ENCODE peak calls at places on chromosomes 7 and 10, in eight cellular contexts. K is K562, A is mammary epithelial cell, V is MM.1S, M is GM23248, J is GM12878, B is IMR-90, G is kidney. Y is an unnamed sample.
A peak's percentile ranks its signal among the peaks of the same experiment; 100 is the strongest.

GRCh38 chr7:155918720-155919399 is 106.6 kb upstream of the SHH start:
- DNase-seq in M (peak; percentile 17), A (peak; percentile 84), B (peak; percentile 95), K (no peak), J (no peak), G (peak; percentile 94), V (no peak), Y (no peak)

GRCh38 chr10:36351159-36351558 is 709.1 kb upstream of the FZD8 start:
- DNase-seq in A (no peak), K (no peak), G (no peak), B (no peak), J (no peak), M (no peak), V (no peak), Y (peak; percentile 61)

GRCh38 chr10:101827919-101828600 is 9.8 kb upstream of the OGA start:
- DNase-seq in K (peak; percentile 1), J (no peak), G (no peak), M (no peak), B (no peak), A (no peak), V (no peak), Y (no peak)

GRCh38 chr10:103602852-103603155 is 109.3 kb downstream of the NEURL1 start:
- DNase-seq in J (no peak), K (no peak), M (no peak), B (no peak), A (no peak), G (no peak), V (no peak), Y (no peak)

GRCh38 chr10:116671274-116671926 is 50.6 kb downstream of the PNLIPRP2 start:
- DNase-seq in K (no peak), A (peak; percentile 56), J (no peak), V (no peak), M (peak; percentile 68), G (no peak), B (peak; percentile 68), Y (no peak)

GRCh38 chr7:75732764-75733630 is 5.7 kb downstream of the HIP1 start:
- DNase-seq in A (peak; percentile 84), G (peak; percentile 76), K (peak; percentile 58), V (no peak), M (peak; percentile 97), B (peak; percentile 91), J (no peak), Y (peak; percentile 81)

GRCh38 chr10:13745271-13745670 is 158.5 kb downstream of the PRPF18 start:
- DNase-seq in K (no peak), J (no peak), A (no peak), G (no peak), B (no peak), V (no peak), M (no peak), Y (no peak)

GRCh38 chr7:43516581-43517342 is 66.1 kb upstream of the STK17A start:
- DNase-seq in V (no peak), K (no peak), M (no peak), A (peak; percentile 89), B (no peak), J (peak; percentile 48), G (no peak), Y (no peak)

GRCh38 chr7:80918909-80919721 is at the start of gene SEMA3C:
- DNase-seq in K (peak; percentile 79), B (peak; percentile 94), M (peak; percentile 99), A (peak; percentile 97), V (peak; percentile 86), G (peak; percentile 96), J (no peak), Y (peak; percentile 98)
- H3K9ac ChIP-seq in K (peak within 1 kb of the TSS; percentile 73), B (peak within 1 kb of the TSS; percentile 80), M (peak within 1 kb of the TSS; percentile 83), A (peak within 1 kb of the TSS; percentile 98), V (peak within 1 kb of the TSS; percentile 10), G (peak within 1 kb of the TSS; percentile 43), J (no peak within 1 kb of the TSS), Y (peak within 1 kb of the TSS; percentile 97)

GRCh38 chr7:5557920-5558401 is 134.3 kb upstream of the TNRC18 start:
- DNase-seq in V (peak; percentile 19), K (peak; percentile 47), B (peak; percentile 11), M (peak; percentile 76), G (peak; percentile 93), J (peak; percentile 67), A (peak; percentile 41), Y (peak; percentile 19)
- H3K4me1 ChIP-seq in V (peaks cover 31% of the 10 kb centered on the region), K (peaks cover 49% of the 10 kb centered on the region), B (peaks cover 24% of the 10 kb centered on the region), M (peaks cover 34% of the 10 kb centered on the region), G (peaks cover 35% of the 10 kb centered on the region), J (peaks cover 39% of the 10 kb centered on the region), A (peaks cover 51% of the 10 kb centered on the region), Y (peaks cover 40% of the 10 kb centered on the region)

DNA sequence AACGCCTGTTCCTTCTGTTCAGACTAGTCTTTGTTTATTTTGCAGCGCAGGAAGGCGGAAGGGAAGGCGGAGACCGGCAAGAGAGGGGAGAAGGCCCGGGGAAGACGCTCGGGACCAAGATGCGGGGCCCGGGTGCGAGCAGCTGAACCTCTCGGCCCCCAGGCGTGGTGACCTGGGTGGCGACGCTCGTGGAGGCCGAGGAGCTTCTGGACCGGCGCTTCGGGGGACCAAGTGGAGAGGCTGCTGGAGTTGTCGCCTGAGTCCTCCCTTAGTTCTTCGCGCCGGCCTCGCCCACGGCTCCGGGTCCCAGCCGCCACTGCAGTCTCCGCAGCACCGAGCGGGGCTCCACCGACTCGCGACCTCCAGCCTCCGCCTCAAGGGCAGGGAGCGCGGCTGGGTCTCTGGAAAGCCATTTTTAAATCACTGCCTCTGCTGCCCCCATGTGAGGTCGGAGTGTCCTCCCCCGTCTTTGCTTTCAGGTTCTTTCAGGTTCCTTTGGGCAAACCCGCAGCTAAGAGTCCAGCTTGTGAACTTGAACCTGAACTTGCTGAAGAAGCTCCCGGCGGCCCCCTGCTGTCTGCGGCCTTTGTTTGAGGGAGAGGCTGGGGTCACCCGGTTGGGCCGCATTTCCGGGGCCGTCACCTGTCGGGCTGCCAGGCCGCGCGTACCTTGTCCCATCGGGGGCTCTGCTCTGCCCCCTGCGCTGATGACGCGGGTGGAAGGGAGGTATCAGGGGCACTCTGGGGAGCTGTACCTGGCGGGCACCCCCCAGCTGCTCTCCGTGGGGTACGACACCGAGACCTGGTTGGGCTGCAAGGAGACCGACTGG is 136.0 kb downstream of the KIF20B start:
- DNase-seq in B (peak; percentile 8), A (no peak), K (no peak), V (peak; percentile 34), J (no peak), M (peak; percentile 43), G (peak; percentile 75), Y (peak; percentile 25)
- H3K4me3 ChIP-seq in B (peak overlapping the region; percentile 47), A (peak overlapping the region; percentile 34), K (peak overlapping the region; percentile 12), V (peak overlapping the region; percentile 71), J (peak overlapping the region; percentile 59), M (peak overlapping the region; percentile 70), G (peak overlapping the region; percentile 80), Y (peak overlapping the region; percentile 84)

DNA sequence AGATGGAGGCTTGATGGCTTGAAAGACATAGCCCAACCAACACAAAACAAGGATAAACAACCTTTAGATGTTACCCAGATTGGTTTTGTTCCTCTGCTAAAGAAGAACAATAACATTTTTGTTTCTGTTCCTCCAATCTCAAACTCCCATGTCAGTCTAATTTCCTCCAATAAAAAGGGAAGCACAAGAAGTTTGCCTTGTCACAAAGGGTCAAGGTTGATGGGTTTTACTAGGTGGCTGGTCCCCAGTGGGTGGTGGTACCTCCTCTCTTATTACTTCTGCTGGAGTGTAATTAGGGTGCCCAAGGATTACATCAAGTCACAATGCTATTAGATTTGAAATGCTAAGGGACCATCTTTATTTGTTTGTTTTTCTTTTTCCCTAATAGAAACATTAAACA is 78.2 kb upstream of the AOAH start:
- DNase-seq in V (no peak), J (no peak), M (no peak), K (no peak), G (no peak), B (no peak), A (no peak), Y (no peak)
- H3K9ac ChIP-seq in V (no peak overlapping the region), J (no peak overlapping the region), M (no peak overlapping the region), K (no peak overlapping the region), G (no peak overlapping the region), B (no peak overlapping the region), A (no peak overlapping the region), Y (no peak overlapping the region)

DNA sequence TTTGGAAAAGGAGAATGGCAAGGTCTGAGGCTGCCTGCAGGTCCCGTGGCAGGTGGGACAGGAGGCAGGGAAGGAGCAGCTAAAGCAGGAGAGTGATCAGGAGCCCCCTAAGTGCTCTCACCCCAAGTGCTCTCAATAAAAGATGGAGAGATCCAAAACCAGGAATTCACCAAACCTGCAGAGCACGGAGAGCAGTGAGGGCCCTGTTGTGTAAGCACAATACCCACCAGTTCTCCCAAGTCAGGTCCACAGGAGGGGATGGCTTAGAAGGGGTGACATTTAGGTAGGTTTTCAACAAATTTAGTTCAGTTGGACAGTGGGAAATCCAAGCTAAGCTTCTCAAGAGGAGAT is 40.8 kb downstream of the GNA12 start:
- DNase-seq in G (no peak), B (no peak), A (no peak), M (no peak), K (no peak), J (no peak), V (no peak), Y (no peak)
- H3K4me1 ChIP-seq in G (peaks cover 6% of the 10 kb centered on the region), B (peaks cover 28% of the 10 kb centered on the region), A (peaks cover 13% of the 10 kb centered on the region), M (peaks cover 40% of the 10 kb centered on the region), K (peaks cover 28% of the 10 kb centered on the region), J (peaks cover 8% of the 10 kb centered on the region), V (no peaks in the 10 kb centered on the region), Y (peaks cover 65% of the 10 kb centered on the region)

DNA sequence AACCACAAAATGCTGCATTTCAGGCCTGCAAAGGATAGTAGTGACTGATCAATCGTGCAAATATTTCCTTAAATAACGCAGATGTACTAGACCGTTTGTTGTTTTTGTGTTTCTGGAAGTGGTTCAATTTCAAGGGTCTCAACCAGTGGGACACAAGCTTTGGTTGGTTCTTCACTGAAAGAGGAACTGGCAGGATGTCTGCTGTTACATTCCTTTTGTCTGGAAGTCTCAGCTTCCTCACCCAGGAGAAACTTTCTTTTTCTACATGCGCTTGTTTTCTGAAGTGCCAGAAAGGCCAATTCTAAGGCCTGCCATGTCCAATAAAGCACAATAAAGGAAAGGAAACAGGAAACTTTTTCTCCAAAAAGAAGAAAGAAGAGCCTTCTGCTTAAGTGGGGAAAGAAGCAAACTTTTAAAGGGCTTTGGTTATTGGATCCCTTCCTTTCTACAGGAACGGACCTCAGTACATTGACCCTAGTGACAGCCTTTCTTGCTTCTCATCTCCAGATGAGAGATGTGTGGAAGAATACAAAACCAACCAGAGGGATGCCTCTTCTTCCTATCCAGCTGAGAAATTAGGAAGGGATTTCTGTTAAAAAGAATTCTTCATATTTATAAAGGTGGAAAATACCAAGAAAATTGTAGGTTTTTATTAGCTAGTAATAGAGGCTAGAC is 4.2 kb downstream of the DKK1 start:
- DNase-seq in J (no peak), G (no peak), V (no peak), A (peak; percentile 31), K (no peak), M (peak; percentile 48), B (peak; percentile 68), Y (peak; percentile 61)
- H3K4me3 ChIP-seq in J (no peak overlapping the region), G (no peak overlapping the region), V (no peak overlapping the region), A (no peak overlapping the region), K (no peak overlapping the region), M (peak overlapping the region; percentile 92), B (peak overlapping the region; percentile 25), Y (peak overlapping the region; percentile 94)

GRCh38 chr10:4691776-4692175 is 134.2 kb upstream of the AKR1E2 start:
- DNase-seq in G (no peak), J (no peak), V (no peak), M (peak; percentile 33), K (no peak), A (peak; percentile 66), B (peak; percentile 66), Y (peak; percentile 61)
- H3K9ac ChIP-seq in G (no peak overlapping the region), J (no peak overlapping the region), V (no peak overlapping the region), M (no peak overlapping the region), K (no peak overlapping the region), A (peak overlapping the region; percentile 25), B (peak overlapping the region; percentile 16), Y (no peak overlapping the region)

Y was measured in adipocyte.